ENCODE peak calls at places on chromosomes 3 and 15, in six cellular contexts. S is NCI-H748 treated with DMSO at 0.1 percent for 48 hours; T is IMR-90; B is activated CD4-positive, alpha-beta T cell treated with anti-CD3 and anti-CD28 coated beads, Interleukin-2, amount 50 U/mL, for 1 hour; U is stimulated activated CD4-positive, alpha-beta T cell treated with anti-CD3 and anti-CD28 coated beads, Interleukin-4, amount 100 ng/mL, for 24 hours; P is sigmoid colon. H is an unnamed sample.

GRCh38 chr3:44860117-44860516 is 1.6 kb upstream of the TMEM42 start:
- DNase-seq in S (no peak), T (no peak), B (no peak), U (no peak), P (no peak), H (no peak)

GRCh38 chr3:197013989-197014388 is 15.6 kb downstream of the MELTF start:
- DNase-seq in S (no peak), T (no peak), B (no peak), U (no peak), P (no peak), H (no peak)

GRCh38 chr3:131091768-131092167 is 65.1 kb downstream of the NEK11 start:
- DNase-seq in S (no peak), T (peak), B (no peak), U (no peak), P (no peak), H (peak)

GRCh38 chr3:26623409-26624208 is 1.0 kb downstream of the LRRC3B start:
- DNase-seq in S (no peak), T (no peak), B (no peak), U (no peak), P (peak), H (no peak)

GRCh38 chr3:148158210-148158609 is 539.5 kb upstream of the AGTR1 start:
- DNase-seq in S (no peak), T (peak), B (no peak), U (no peak), P (no peak), H (peak)

GRCh38 chr15:47750030-47750739 is 32.9 kb downstream of the SEMA6D start:
- DNase-seq in S (no peak), T (peak), B (no peak), U (no peak), P (no peak), H (peak)

GRCh38 chr3:70011582-70011981 is 12.0 kb downstream of the SAMMSON start:
- DNase-seq in S (no peak), T (no peak), B (no peak), U (no peak), P (no peak), H (no peak)

GRCh38 chr3:111314146-111314873 is 227.7 kb upstream of the CD96 start:
- DNase-seq in S (no peak), T (no peak), B (no peak), U (no peak), P (no peak), H (no peak)

GRCh38 chr3:97680210-97680609 is 84.3 kb upstream of the ARL6 start:
- DNase-seq in S (no peak), T (no peak), B (no peak), U (no peak), P (no peak), H (no peak)

GRCh38 chr15:39767921-39768320 is 14.7 kb downstream of the FSIP1 start:
- DNase-seq in S (no peak), T (no peak), B (no peak), U (no peak), P (no peak), H (no peak)

GRCh38 chr3:195574497-195575304 is 9.0 kb downstream of the APOD start:
- DNase-seq in S (no peak), T (no peak), B (no peak), U (no peak), P (no peak), H (peak)

GRCh38 chr3:109224333-109224732 is 87.8 kb downstream of the C3orf85 start:
- DNase-seq in S (no peak), T (no peak), B (no peak), U (no peak), P (no peak), H (no peak)

GRCh38 chr3:151437906-151438305 is 23.0 kb downstream of the IGSF10 start:
- DNase-seq in S (no peak), T (no peak), B (no peak), U (no peak), P (no peak), H (no peak)

GRCh38 chr3:61821823-61822251 is 260.5 kb downstream of the PTPRG start:
- DNase-seq in S (no peak), T (peak), B (no peak), U (no peak), P (peak), H (peak)

GRCh38 chr15:40769310-40770146 is at the start of gene C15orf62:
- DNase-seq in S (peak), T (peak), B (peak), U (peak), P (no peak), H (peak)

GRCh38 chr3:131535596-131535995 is 32.8 kb upstream of the MRPL3 start:
- DNase-seq in S (no peak), T (peak), B (no peak), U (no peak), P (no peak), H (peak)

GRCh38 chr15:70766597-70766996 is 3.2 kb upstream of the UACA start:
- DNase-seq in S (no peak), T (no peak), B (no peak), U (no peak), P (no peak), H (no peak)

GRCh38 chr3:172520332-172520831 is 2.8 kb downstream of the TNFSF10 start:
- DNase-seq in S (no peak), T (peak), B (no peak), U (peak), P (no peak), H (peak)

GRCh38 chr15:89772933-89773583 is 3.1 kb upstream of the MESP2 start:
- DNase-seq in S (no peak), T (peak), B (no peak), U (no peak), P (no peak), H (no peak)

GRCh38 chr3:124812291-124813265 is 74.6 kb downstream of the ITGB5 start:
- DNase-seq in S (no peak), T (peak), B (no peak), U (no peak), P (peak), H (peak)

GRCh38 chr3:167066977-167067843 is 312.9 kb downstream of the ZBBX start:
- DNase-seq in S (peak), T (no peak), B (no peak), U (no peak), P (no peak), H (no peak)

GRCh38 chr15:85030301-85031049 is 48.8 kb downstream of the PDE8A start:
- DNase-seq in S (no peak), T (peak), B (no peak), U (no peak), P (no peak), H (no peak)

GRCh38 chr3:7195934-7196333 is 335.0 kb downstream of the GRM7 start:
- DNase-seq in S (no peak), T (no peak), B (no peak), U (no peak), P (no peak), H (no peak)